ENCODE peak calls at places on chromosomes 16 and 17, in six cellular contexts. One of them, this sample, is unnamed.

GRCh38 chr17:12973496-12974318 is 44.1 kb downstream of the ELAC2 start:
- DNase-seq in A172: no peak
- DNase-seq in psoas muscle: no peak
- DNase-seq in GM06990: no peak
- DNase-seq in EL: no peak
- DNase-seq in GM13977: no peak
- DNase-seq in this sample: no peak

GRCh38 chr16:84952335-84953050 is 58.8 kb downstream of the ZDHHC7 start:
- DNase-seq in EL: peak; percentile 82
- DNase-seq in GM13977: peak; percentile 83
- DNase-seq in psoas muscle: peak; percentile 66
- DNase-seq in GM06990: no peak
- DNase-seq in A172: peak; percentile 80
- DNase-seq in this sample: peak; percentile 39

GRCh38 chr17:57834146-57834741 is 15.6 kb downstream of the MRPS23 start:
- DNase-seq in GM13977: no peak
- DNase-seq in GM06990: no peak
- DNase-seq in A172: peak; percentile 64
- DNase-seq in EL: no peak
- DNase-seq in psoas muscle: peak; percentile 74
- DNase-seq in this sample: no peak

GRCh38 chr17:43791589-43791988 is 11.4 kb downstream of the CFAP97D1 start:
- DNase-seq in GM06990: no peak
- DNase-seq in EL: peak; percentile 53
- DNase-seq in A172: peak; percentile 86
- DNase-seq in psoas muscle: no peak
- DNase-seq in GM13977: no peak
- DNase-seq in this sample: no peak

GRCh38 chr17:43068570-43069367 is 43.7 kb downstream of the RND2 start:
- DNase-seq in EL: no peak
- DNase-seq in A172: no peak
- DNase-seq in GM13977: no peak
- DNase-seq in GM06990: no peak
- DNase-seq in psoas muscle: no peak
- DNase-seq in this sample: no peak

GRCh38 chr17:63361182-63361581 is 84.9 kb downstream of the CYB561 start:
- DNase-seq in A172: no peak
- DNase-seq in GM06990: no peak
- DNase-seq in psoas muscle: no peak
- DNase-seq in EL: no peak
- DNase-seq in GM13977: no peak
- DNase-seq in this sample: no peak

GRCh38 chr16:55773859-55774549 is 58.9 kb downstream of the CES1 start:
- DNase-seq in psoas muscle: no peak
- DNase-seq in A172: peak; percentile 27
- DNase-seq in GM13977: no peak
- DNase-seq in GM06990: no peak
- DNase-seq in EL: no peak
- DNase-seq in this sample: no peak

GRCh38 chr16:81261049-81261648 is 22.7 kb downstream of the BCO1 start:
- DNase-seq in psoas muscle: no peak
- DNase-seq in EL: no peak
- DNase-seq in GM13977: peak; percentile 49
- DNase-seq in GM06990: no peak
- DNase-seq in A172: peak; percentile 11
- DNase-seq in this sample: no peak

GRCh38 chr17:40190197-40191021 is 13.1 kb downstream of the RAPGEFL1 start:
- DNase-seq in psoas muscle: no peak
- DNase-seq in EL: peak; percentile 29
- DNase-seq in GM13977: peak; percentile 38
- DNase-seq in GM06990: no peak
- DNase-seq in A172: no peak
- DNase-seq in this sample: peak; percentile 14

GRCh38 chr17:55726440-55726839 is 3.8 kb upstream of the TMEM100 start:
- DNase-seq in GM13977: no peak
- DNase-seq in psoas muscle: peak; percentile 47
- DNase-seq in A172: peak; percentile 72
- DNase-seq in GM06990: no peak
- DNase-seq in EL: peak; percentile 92
- DNase-seq in this sample: peak; percentile 14

GRCh38 chr16:70508752-70509151 is 14.6 kb downstream of the COG4 start:
- DNase-seq in GM06990: no peak
- DNase-seq in EL: no peak
- DNase-seq in GM13977: no peak
- DNase-seq in A172: no peak
- DNase-seq in psoas muscle: no peak
- DNase-seq in this sample: no peak

GRCh38 chr17:45149669-45150603 is 1.7 kb downstream of the HEXIM1 start:
- DNase-seq in GM06990: peak; percentile 73
- DNase-seq in GM13977: no peak
- DNase-seq in psoas muscle: peak; percentile 70
- DNase-seq in A172: peak; percentile 50
- DNase-seq in EL: peak; percentile 59
- DNase-seq in this sample: no peak

GRCh38 chr16:57999971-58000705 is at the start of gene ZNF319:
- DNase-seq in EL: no peak
- DNase-seq in psoas muscle: no peak
- DNase-seq in A172: no peak
- DNase-seq in GM13977: no peak
- DNase-seq in GM06990: no peak
- DNase-seq in this sample: no peak

GRCh38 chr17:48551601-48552452 is 6.9 kb upstream of the HOXB2 start:
- DNase-seq in GM06990: no peak
- DNase-seq in GM13977: no peak
- DNase-seq in A172: no peak
- DNase-seq in psoas muscle: no peak
- DNase-seq in EL: no peak
- DNase-seq in this sample: no peak

GRCh38 chr17:42389135-42389417 is 834 bp upstream of the STAT3 start:
- DNase-seq in psoas muscle: peak; percentile 31
- DNase-seq in GM13977: no peak
- DNase-seq in GM06990: no peak
- DNase-seq in A172: no peak
- DNase-seq in EL: no peak
- DNase-seq in this sample: no peak

GRCh38 chr16:66894948-66895696 is 14.8 kb downstream of the PDP2 start:
- DNase-seq in psoas muscle: peak; percentile 64
- DNase-seq in A172: peak; percentile 70
- DNase-seq in EL: peak; percentile 75
- DNase-seq in GM06990: no peak
- DNase-seq in GM13977: peak; percentile 75
- DNase-seq in this sample: peak; percentile 6

GRCh38 chr17:14307560-14308024 is 6.7 kb downstream of the HS3ST3B1 start:
- DNase-seq in psoas muscle: no peak
- DNase-seq in GM13977: no peak
- DNase-seq in EL: peak; percentile 86
- DNase-seq in A172: peak; percentile 38
- DNase-seq in GM06990: no peak
- DNase-seq in this sample: no peak

This sample was measured in NCI-H748 treated with DMSO at 0.1 percent for 48 hours.